ENCODE peak calls at places on chromosomes 2 and 18, in eight cellular contexts. V is stomach, J is GM12891, W is suprapubic skin, Z is prostate gland, G is vagina, K is K562, A is HCT116. H is an unnamed sample.
A peak's percentile ranks its signal among the peaks of the same experiment; 100 is the strongest.

GRCh38 chr2:15748736-15749323 is 157.2 kb downstream of the DDX1 start:
- DNase-seq in G (no peak), V (peak; percentile 35), J (peak; percentile 41), W (no peak), Z (no peak), K (peak; percentile 73), A (peak; percentile 55), H (peak; percentile 20)

GRCh38 chr18:48616484-48617255 is 77.8 kb downstream of the CTIF start:
- DNase-seq in G (no peak), V (no peak), Z (no peak), K (no peak), J (no peak), W (no peak), A (no peak), H (no peak)

GRCh38 chr2:241036397-241036963 is 38.1 kb downstream of the SNED1 start:
- DNase-seq in W (peak; percentile 60), V (peak; percentile 62), J (peak; percentile 84), G (no peak), Z (no peak), K (peak; percentile 62), A (no peak), H (peak; percentile 69)

GRCh38 chr18:36212301-36212977 is 25.1 kb downstream of the MOCOS start:
- DNase-seq in K (peak; percentile 49), W (no peak), Z (no peak), J (no peak), V (no peak), A (no peak), G (no peak), H (no peak)

GRCh38 chr2:224754129-224754528 is 38.0 kb upstream of the CCDC195 start:
- DNase-seq in K (no peak), Z (no peak), V (no peak), W (no peak), J (no peak), A (no peak), G (no peak), H (no peak)

GRCh38 chr2:85134255-85135065 is 1.3 kb downstream of the TCF7L1 start:
- DNase-seq in W (peak; percentile 65), K (no peak), V (no peak), Z (peak; percentile 40), A (no peak), G (no peak), J (peak; percentile 18), H (peak; percentile 22)

GRCh38 chr2:150141241-150142001 is 346.0 kb downstream of the RND3 start:
- DNase-seq in A (no peak), W (no peak), K (no peak), G (no peak), J (no peak), V (no peak), Z (no peak), H (no peak)

GRCh38 chr18:23540867-23541266 is 37.6 kb downstream of the RMC1 start:
- DNase-seq in A (no peak), J (peak; percentile 20), Z (no peak), K (no peak), G (no peak), W (no peak), V (no peak), H (no peak)

GRCh38 chr18:70666936-70667335 is 378.1 kb downstream of the SOCS6 start:
- DNase-seq in Z (no peak), V (no peak), W (no peak), J (no peak), K (no peak), G (no peak), A (no peak), H (no peak)

GRCh38 chr2:96815326-96816126 is 542 bp upstream of the CNNM3 start:
- DNase-seq in G (no peak), W (no peak), V (no peak), J (no peak), A (no peak), K (no peak), Z (peak; percentile 29), H (peak; percentile 26)

GRCh38 chr2:217954469-217954868 is 48.3 kb downstream of the TNS1 start:
- DNase-seq in K (no peak), J (no peak), A (no peak), Z (no peak), W (peak; percentile 68), G (no peak), V (no peak), H (no peak)
- TF ChIP-seq POLR2AphosphoS5 in K (no peak), J (no peak), A (no peak), Z (no peak), W (no peak), G (no peak), V (no peak), H (no peak)

DNA sequence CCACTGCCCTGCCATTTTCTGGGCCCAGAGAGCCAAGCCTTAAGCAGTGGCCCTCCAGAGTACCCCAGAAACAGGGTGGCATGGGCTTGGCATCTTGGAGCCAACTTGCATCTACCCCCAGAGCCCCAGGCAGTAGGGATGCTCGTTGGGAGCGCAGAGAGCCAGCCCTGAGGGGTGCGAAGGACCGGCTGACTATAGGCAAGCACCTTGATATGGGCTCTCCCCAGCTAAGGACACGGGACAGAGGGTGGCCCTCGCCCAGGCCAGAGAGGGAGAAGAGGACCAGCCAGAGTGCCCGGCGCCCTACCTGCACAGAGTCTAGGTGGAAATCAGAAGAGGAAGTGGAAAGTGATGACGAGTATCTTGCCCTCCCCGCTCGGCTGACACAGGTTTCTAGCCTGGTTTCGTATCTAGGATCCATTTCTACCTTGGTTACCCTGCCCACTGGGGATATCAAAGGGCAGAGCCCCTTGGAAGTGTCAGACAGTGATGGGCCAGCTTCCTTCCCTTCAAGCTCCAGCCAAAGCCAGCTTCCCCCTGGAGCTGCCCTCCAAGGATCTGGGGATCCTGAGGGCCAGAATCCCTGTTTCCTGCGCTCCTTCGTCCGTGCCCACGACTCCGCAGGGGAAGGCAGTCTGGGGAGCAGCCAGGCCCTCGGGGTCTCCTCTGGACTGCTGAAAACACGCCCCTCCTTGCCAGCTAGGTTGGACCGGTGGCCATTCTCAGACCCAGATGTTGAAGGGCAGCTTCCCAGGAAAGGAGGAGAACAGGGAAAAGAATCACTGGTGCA is 16.2 kb downstream of the CEP68 start:
- DNase-seq in K (no peak), J (peak; percentile 40), A (no peak), Z (no peak), G (no peak), W (no peak), V (no peak), H (no peak)
- TF ChIP-seq POLR2AphosphoS5 in K (no peak), J (no peak), A (no peak), Z (no peak), G (no peak), W (no peak), V (no peak), H (no peak)

GRCh38 chr2:3256655-3257054 is 121.0 kb downstream of the EIPR1 start:
- DNase-seq in G (no peak), K (no peak), V (no peak), J (no peak), W (no peak), A (no peak), Z (no peak), H (no peak)
- TF ChIP-seq POLR2AphosphoS5 in G (no peak), K (no peak), V (no peak), J (no peak), W (no peak), A (no peak), Z (no peak), H (no peak)

DNA sequence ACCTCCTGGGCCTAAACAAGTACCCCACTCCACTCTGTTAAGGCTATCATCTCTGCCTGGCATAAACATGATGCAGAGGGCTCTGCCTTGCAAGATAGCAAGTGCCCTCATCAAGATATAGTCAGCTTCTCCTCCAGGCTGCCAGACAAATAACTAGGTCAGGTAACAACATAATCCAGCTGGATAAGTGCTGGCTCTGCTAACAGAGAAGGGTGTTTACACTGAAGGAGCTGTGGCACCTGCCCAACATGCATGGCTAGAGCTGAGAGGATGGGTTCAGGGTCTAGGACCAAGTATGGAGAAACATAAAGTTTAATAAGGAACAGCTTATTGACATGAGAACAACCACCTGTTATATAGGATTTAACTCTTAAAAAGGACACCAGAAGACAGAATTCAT is 42.8 kb downstream of the DLGAP1 start:
- DNase-seq in G (no peak), J (no peak), W (no peak), A (no peak), V (no peak), K (no peak), Z (peak; percentile 14), H (no peak)
- TF ChIP-seq POLR2AphosphoS5 in G (no peak), J (no peak), W (no peak), A (no peak), V (no peak), K (no peak), Z (no peak), H (no peak)

GRCh38 chr18:63894367-63894766 is 6.9 kb downstream of the SERPINB2 start:
- DNase-seq in A (no peak), Z (no peak), V (no peak), G (no peak), W (no peak), K (no peak), J (no peak), H (no peak)

GRCh38 chr18:63897072-63897471 is 9.6 kb downstream of the SERPINB2 start:
- DNase-seq in G (no peak), W (no peak), K (no peak), Z (no peak), A (no peak), J (no peak), V (no peak), H (no peak)

GRCh38 chr18:63899206-63899605 is 8.6 kb upstream of the SERPINB10 start:
- DNase-seq in J (no peak), V (no peak), G (no peak), K (no peak), Z (no peak), W (no peak), A (no peak), H (no peak)

GRCh38 chr18:63892544-63892943 is 5.0 kb downstream of the SERPINB2 start:
- DNase-seq in J (no peak), A (no peak), K (no peak), Z (no peak), W (no peak), V (no peak), G (no peak), H (no peak)

GRCh38 chr18:63895190-63895589 is 7.7 kb downstream of the SERPINB2 start:
- DNase-seq in G (no peak), W (no peak), J (no peak), K (no peak), A (no peak), V (no peak), Z (no peak), H (no peak)
- TF ChIP-seq POLR2AphosphoS5 in G (no peak), W (no peak), J (no peak), K (no peak), A (no peak), V (no peak), Z (no peak), H (no peak)

GRCh38 chr18:79432376-79433120 is 36.8 kb downstream of the NFATC1 start:
- DNase-seq in A (no peak), Z (no peak), J (no peak), V (no peak), G (no peak), K (no peak), W (no peak), H (no peak)
- TF ChIP-seq POLR2AphosphoS5 in A (no peak), Z (no peak), J (peak; percentile 9), V (no peak), G (no peak), K (no peak), W (no peak), H (no peak)

GRCh38 chr2:33478968-33479691 is 2.7 kb downstream of the RASGRP3 start:
- DNase-seq in A (no peak), W (no peak), V (no peak), G (no peak), Z (no peak), K (peak; percentile 21), J (no peak), H (peak; percentile 43)
- TF ChIP-seq POLR2AphosphoS5 in A (no peak), W (no peak), V (no peak), G (no peak), Z (no peak), K (no peak), J (peak; percentile 66), H (no peak)